ENCODE peak calls at places on chromosome 7, in six cellular contexts. A, L, W, B, C and Q are unnamed samples. For H3K9me3, the result is how much of the 10 kb centered on the place peaks cover.

GRCh38 chr7:103613655-103614642 is 167.9 kb upstream of the SLC26A5 start:
- DNase-seq in B (no peak), A (peak), L (no peak), C (no peak), W (peak), Q (no peak)

GRCh38 chr7:47088329-47089067 is 493.4 kb downstream of the TNS3 start:
- DNase-seq in A (peak), L (peak), C (peak), W (peak), B (no peak), Q (peak)

GRCh38 chr7:73674468-73675124 is 7.0 kb downstream of the VPS37D start:
- DNase-seq in W (no peak), C (no peak), B (no peak), L (no peak), A (no peak), Q (no peak)

GRCh38 chr7:41709621-41710020 is 6.7 kb upstream of the INHBA start:
- DNase-seq in C (no peak), L (no peak), B (no peak), A (no peak), W (no peak), Q (no peak)

GRCh38 chr7:137564677-137565076 is 221.1 kb upstream of the PTN start:
- DNase-seq in L (no peak), C (peak), A (no peak), W (no peak), B (no peak), Q (no peak)

GRCh38 chr7:13031481-13031880 is 344.0 kb downstream of the ARL4A start:
- DNase-seq in C (no peak), L (no peak), B (no peak), W (no peak), A (peak), Q (no peak)

GRCh38 chr7:73646785-73647724 is 20.6 kb upstream of the VPS37D start:
- DNase-seq in L (no peak), A (no peak), B (no peak), W (no peak), C (no peak), Q (no peak)

GRCh38 chr7:113204415-113204814 is 86.1 kb upstream of the SMIM30 start:
- DNase-seq in C (no peak), L (no peak), W (no peak), B (no peak), A (no peak), Q (no peak)

GRCh38 chr7:20316706-20317105 is 14.0 kb upstream of the ITGB8 start:
- DNase-seq in A (no peak), C (no peak), B (no peak), W (no peak), L (no peak), Q (no peak)

GRCh38 chr7:37694208-37695080 is 10.9 kb downstream of the GPR141 start:
- DNase-seq in A (no peak), C (no peak), W (no peak), B (no peak), L (no peak), Q (no peak)

GRCh38 chr7:51374936-51375335 is 58.3 kb upstream of the COBL start:
- DNase-seq in L (peak), B (no peak), W (no peak), C (no peak), A (no peak), Q (no peak)

GRCh38 chr7:106285801-106286492 is 1.2 kb upstream of the NAMPT start:
- DNase-seq in A (no peak), B (peak), L (no peak), C (no peak), W (no peak), Q (no peak)

GRCh38 chr7:155846156-155846555 is 33.9 kb upstream of the SHH start:
- DNase-seq in C (no peak), L (no peak), B (no peak), W (no peak), A (no peak), Q (no peak)

GRCh38 chr7:140541513-140542192 is 62.3 kb upstream of the MKRN1 start:
- DNase-seq in L (peak), B (no peak), W (no peak), C (peak), A (peak), Q (peak)

GRCh38 chr7:85750454-85750949 is 563.6 kb upstream of the SEMA3D start:
- DNase-seq in C (peak), A (peak), B (no peak), W (peak), L (peak), Q (peak)

GRCh38 chr7:74453321-74454011 is at the start of gene GTF2IRD1:
- DNase-seq in B (no peak), L (no peak), A (peak), C (no peak), W (peak), Q (peak)

GRCh38 chr7:95772771-95773581 is 622 bp downstream of the DYNC1I1 start:
- DNase-seq in L (no peak), A (no peak), W (no peak), C (no peak), B (no peak), Q (no peak)

GRCh38 chr7:17546206-17546998 is 247.9 kb downstream of the AHR start:
- DNase-seq in A (no peak), L (no peak), B (no peak), W (no peak), C (no peak), Q (no peak)

GRCh38 chr7:128056901-128057300 is 25.7 kb upstream of the LRRC4 start:
- DNase-seq in W (no peak), A (no peak), B (no peak), C (no peak), L (no peak), Q (no peak)

GRCh38 chr7:149196151-149196704 is 882 bp downstream of the ZNF282 start:
- DNase-seq in C (no peak), A (no peak), B (no peak), W (peak), L (no peak), Q (no peak)

GRCh38 chr7:117386125-117386709 is 41.1 kb downstream of the ASZ1 start:
- DNase-seq in C (no peak), A (no peak), W (no peak), L (no peak), B (no peak), Q (no peak)

GRCh38 chr7:84502222-84502621 is 307.6 kb upstream of the SEMA3A start:
- DNase-seq in L (no peak), B (no peak), C (no peak), A (no peak), W (no peak), Q (no peak)

GRCh38 chr7:5345171-5345570 is 62.4 kb downstream of the SLC29A4 start:
- DNase-seq in A (no peak), B (no peak), W (no peak), C (no peak), L (no peak), Q (no peak)

GRCh38 chr7:94366827-94367226 is 27.9 kb upstream of the COL1A2 start:
- DNase-seq in A (no peak), C (no peak), L (no peak), B (no peak), W (no peak), Q (no peak)

GRCh38 chr7:44580945-44581344 is 1.1 kb downstream of the TMED4 start:
- DNase-seq in A (no peak), B (no peak), W (no peak), C (no peak), L (no peak), Q (no peak)

GRCh38 chr7:139424004-139424403 is 59.5 kb downstream of the KLRG2 start:
- DNase-seq in C (no peak), L (no peak), A (no peak), W (no peak), B (no peak), Q (no peak)

GRCh38 chr7:18702071-18702829 is 206.7 kb downstream of the HDAC9 start:
- DNase-seq in A (no peak), L (no peak), W (no peak), C (no peak), B (no peak), Q (no peak)

GRCh38 chr7:121604627-121605296 is 208.7 kb upstream of the FAM3C start:
- DNase-seq in B (no peak), L (no peak), C (no peak), W (no peak), A (peak), Q (no peak)

GRCh38 chr7:156602283-156602682 is 38.3 kb upstream of the RNF32 start:
- DNase-seq in B (no peak), L (no peak), C (no peak), A (no peak), W (no peak), Q (no peak)

GRCh38 chr7:147240468-147240867 is 1123.9 kb downstream of the CNTNAP2 start:
- DNase-seq in W (no peak), C (no peak), A (no peak), B (no peak), L (no peak), Q (no peak)

GRCh38 chr7:38185395-38185920 is 7.4 kb downstream of the STARD3NL start:
- DNase-seq in A (no peak), B (no peak), W (peak), L (no peak), C (no peak), Q (no peak)

GRCh38 chr7:35465791-35466336 is 212.0 kb upstream of the TBX20 start:
- DNase-seq in L (no peak), A (no peak), B (no peak), C (no peak), W (no peak), Q (no peak)

GRCh38 chr7:46319841-46320240 is 398.8 kb upstream of the IGFBP3 start:
- DNase-seq in B (no peak), W (no peak), A (no peak), C (no peak), L (no peak), Q (no peak)

GRCh38 chr7:154744226-154744860 is 258.6 kb downstream of the PAXIP1 start:
- DNase-seq in W (peak), L (no peak), C (peak), B (no peak), A (no peak), Q (peak)

GRCh38 chr7:128019330-128019729 is 11.9 kb downstream of the LRRC4 start:
- DNase-seq in B (no peak), W (no peak), C (no peak), L (no peak), A (no peak), Q (no peak)

DNA sequence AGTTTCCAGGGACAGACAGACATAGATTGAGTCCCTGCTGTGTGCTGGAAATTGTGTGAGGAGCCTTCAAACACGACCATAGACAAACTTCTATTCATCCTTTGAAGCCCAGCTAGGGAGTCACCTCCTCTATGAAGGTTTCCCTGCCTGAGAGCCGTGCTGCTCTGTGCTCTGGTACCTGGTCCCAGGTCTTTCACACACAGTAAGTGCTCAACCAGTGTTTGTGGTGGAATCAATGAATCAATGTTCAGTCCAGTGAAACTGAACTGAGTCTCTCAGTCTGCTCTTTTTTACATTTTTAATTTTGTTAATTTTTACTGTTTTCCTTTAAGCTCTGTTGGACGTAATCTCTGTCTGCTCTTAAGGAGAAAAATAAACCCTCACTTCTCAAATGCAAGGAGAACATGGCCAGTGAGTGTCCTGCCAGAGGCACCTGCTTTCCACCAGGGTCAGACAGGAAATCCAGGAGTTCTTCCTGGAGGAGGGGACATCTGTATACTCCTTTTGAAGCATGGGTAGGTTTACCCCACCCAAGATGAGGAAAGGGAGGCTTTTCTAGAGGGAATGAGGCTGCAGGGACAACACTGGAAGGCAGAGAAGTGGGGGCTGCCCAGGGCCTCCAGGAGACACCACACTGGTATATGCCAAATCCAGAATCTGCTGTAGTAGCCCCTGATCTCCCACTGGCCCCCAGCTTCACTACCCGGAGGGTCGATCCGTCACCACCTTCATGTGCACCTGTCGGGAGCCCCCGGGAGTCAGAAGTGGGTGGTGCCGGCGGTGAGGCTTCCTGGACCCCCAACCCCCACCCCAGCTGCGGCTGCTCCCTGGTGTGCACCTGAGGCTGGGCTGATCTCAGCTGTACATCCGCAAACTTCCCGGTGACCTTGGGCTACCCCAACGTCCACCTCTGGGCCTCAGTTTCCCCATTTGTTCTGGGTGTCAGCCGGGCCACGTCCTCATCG is 56.2 kb downstream of the MICALL2 start:
- DNase-seq in A (no peak), L (no peak), W (no peak), C (no peak), B (no peak), Q (no peak)
- TF ChIP-seq ZNF274 in A (no peak), L (no peak), W (no peak), C (no peak), B (no peak), Q (no peak)

GRCh38 chr7:134704827-134705226 is 58.2 kb downstream of the BPGM start:
- DNase-seq in L (no peak), C (no peak), A (no peak), W (no peak), B (no peak), Q (no peak)

GRCh38 chr7:134701272-134701671 is 54.6 kb downstream of the BPGM start:
- DNase-seq in L (no peak), W (peak), B (no peak), A (peak), C (no peak), Q (no peak)

GRCh38 chr7:134703781-134704180 is 57.1 kb downstream of the BPGM start:
- DNase-seq in B (no peak), W (no peak), C (no peak), A (peak), L (no peak), Q (peak)

GRCh38 chr7:134703241-134703594 is 56.6 kb downstream of the BPGM start:
- DNase-seq in C (no peak), L (no peak), A (no peak), B (no peak), W (no peak), Q (no peak)

DNA sequence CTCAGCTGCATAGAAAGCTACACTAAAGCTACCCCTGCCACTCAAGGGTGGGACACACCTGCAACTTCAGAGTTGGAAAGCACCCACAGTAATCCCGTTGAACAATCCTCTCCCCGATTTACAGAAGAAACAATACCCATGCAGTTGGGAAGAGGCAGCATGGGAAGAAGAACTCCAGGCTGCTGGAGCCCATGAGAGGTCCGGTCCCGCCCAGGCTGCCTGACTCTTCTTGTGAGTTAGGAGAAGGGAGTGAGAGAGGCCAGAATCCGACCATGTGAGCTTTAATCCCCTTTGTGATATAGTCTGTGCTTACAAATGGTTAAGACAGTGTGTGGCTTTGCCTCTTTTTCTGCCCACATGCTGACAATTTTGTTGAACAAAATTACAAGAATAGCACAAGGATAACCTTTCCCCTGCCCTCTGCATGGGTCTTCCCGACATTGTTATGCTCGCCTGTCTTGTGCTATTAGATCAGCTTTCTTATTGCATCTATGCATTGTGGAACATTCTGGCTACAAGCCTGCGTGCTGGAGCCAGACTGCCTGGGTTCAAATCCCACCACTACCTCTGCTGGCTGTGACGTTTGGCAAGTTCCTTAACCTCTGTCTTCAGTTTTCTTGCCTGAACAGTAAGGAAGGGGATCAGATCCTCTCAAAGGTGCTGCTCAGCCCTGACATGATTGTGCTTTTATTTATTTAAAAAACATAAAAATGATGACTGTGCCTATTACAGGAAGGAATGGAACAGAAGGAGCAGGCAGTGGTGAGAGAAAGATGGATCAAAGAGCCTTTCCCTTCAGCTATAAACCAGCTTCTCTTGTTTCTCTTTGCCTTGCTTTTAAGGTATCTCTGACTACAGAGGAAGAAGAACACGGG is 56.0 kb downstream of the BPGM start:
- DNase-seq in A (no peak), B (no peak), L (no peak), W (no peak), C (no peak), Q (no peak)
- TF ChIP-seq YY1 in A (no peak), B (no peak), L (no peak), W (no peak), C (no peak), Q (no peak)

GRCh38 chr7:87144173-87144657 is 8.0 kb upstream of the DMTF1 start:
- DNase-seq in A (no peak), B (peak), C (no peak), L (no peak), W (no peak), Q (no peak)
- H3K9me3 ChIP-seq in A (under half), B (under half), C (under half), L (under half), W (under half), Q (under half)

GRCh38 chr7:16040381-16040780 is 353.9 kb upstream of the MEOX2 start:
- DNase-seq in C (no peak), L (no peak), W (no peak), B (no peak), A (no peak), Q (no peak)

GRCh38 chr7:16051561-16052280 is 365.2 kb upstream of the MEOX2 start:
- DNase-seq in C (no peak), B (no peak), L (no peak), A (no peak), W (no peak), Q (no peak)

GRCh38 chr7:16044620-16045019 is 358.1 kb upstream of the MEOX2 start:
- DNase-seq in B (no peak), W (no peak), C (no peak), L (no peak), A (no peak), Q (no peak)

DNA sequence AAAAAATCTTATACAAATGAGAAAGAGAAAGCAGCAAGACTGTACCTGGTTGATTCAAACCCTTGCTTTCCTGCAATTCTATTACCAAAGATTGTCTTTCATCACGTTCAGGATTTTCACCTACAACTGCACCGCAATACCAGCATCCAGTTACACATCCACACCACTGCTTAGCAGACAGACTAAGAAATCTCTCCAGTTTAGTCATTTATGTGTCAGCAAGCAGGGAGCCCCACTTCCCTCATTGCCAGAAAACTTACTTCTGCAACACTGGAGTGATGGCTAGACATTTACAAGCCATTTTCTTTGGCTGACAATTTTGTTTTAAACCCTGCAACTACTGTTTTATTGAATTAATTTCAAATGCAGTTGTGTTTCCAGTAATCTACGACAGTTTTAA is 359.6 kb upstream of the MEOX2 start:
- DNase-seq in B (no peak), L (no peak), C (no peak), W (no peak), A (no peak), Q (no peak)
- TF ChIP-seq ZNF274 in B (no peak), L (no peak), C (no peak), W (no peak), A (no peak), Q (no peak)

GRCh38 chr7:98202367-98203195 is 8.7 kb upstream of the BHLHA15 start:
- DNase-seq in L (no peak), C (no peak), B (peak), A (no peak), W (no peak), Q (no peak)
- TF ChIP-seq YY1 in L (no peak), C (no peak), B (peak), A (no peak), W (no peak), Q (no peak)

GRCh38 chr7:157831901-157832810 is 495.4 kb downstream of the DNAJB6 start:
- DNase-seq in C (no peak), W (no peak), A (no peak), B (no peak), L (no peak), Q (no peak)

GRCh38 chr7:157830331-157830730 is 493.5 kb downstream of the DNAJB6 start:
- DNase-seq in L (no peak), B (no peak), A (no peak), W (no peak), C (no peak), Q (no peak)

GRCh38 chr7:157831143-157831900 is 494.5 kb downstream of the DNAJB6 start:
- DNase-seq in W (no peak), A (no peak), L (no peak), B (no peak), C (no peak), Q (no peak)

GRCh38 chr7:157834501-157835143 is 497.8 kb downstream of the DNAJB6 start:
- DNase-seq in W (no peak), C (no peak), A (no peak), L (no peak), B (no peak), Q (peak)

GRCh38 chr7:157832866-157833607 is 496.2 kb downstream of the DNAJB6 start:
- DNase-seq in B (no peak), A (no peak), W (no peak), C (no peak), L (no peak), Q (no peak)
- H3K9me3 ChIP-seq in B (under half), A (under half), W (under half), C (under half), L (under half), Q (under half)